ENCODE peak calls at places on chromosomes 7 and 10, in five cellular contexts. Y is HCT116, M is thoracic aorta, S is K562, Z is tibial artery. X is an unnamed sample.
A peak's percentile ranks its signal among the peaks of the same experiment; 100 is the strongest.

GRCh38 chr7:42493436-42494198 is 256.6 kb upstream of the GLI3 start:
- DNase-seq in M (peak; percentile 41), Z (peak; percentile 86), Y (no peak), S (peak; percentile 47), X (peak; percentile 69)

GRCh38 chr7:41491752-41492405 is 211.0 kb downstream of the INHBA start:
- DNase-seq in M (no peak), Z (no peak), S (no peak), Y (no peak), X (no peak)

GRCh38 chr7:105106473-105106872 is 92.5 kb downstream of the KMT2E start:
- DNase-seq in S (no peak), M (no peak), Y (no peak), Z (no peak), X (no peak)

GRCh38 chr7:1675036-1675671 is 5.1 kb downstream of the ELFN1 start:
- DNase-seq in Z (peak; percentile 59), Y (no peak), S (no peak), M (no peak), X (no peak)

GRCh38 chr7:18513343-18513742 is 17.8 kb downstream of the HDAC9 start:
- DNase-seq in M (no peak), Y (no peak), Z (no peak), S (no peak), X (no peak)

GRCh38 chr7:87202705-87203104 is 16.8 kb downstream of the TMEM243 start:
- DNase-seq in Y (no peak), S (no peak), Z (no peak), M (no peak), X (no peak)

GRCh38 chr10:113027574-113028392 is 77.7 kb downstream of the TCF7L2 start:
- DNase-seq in Z (no peak), S (no peak), Y (no peak), M (no peak), X (no peak)

GRCh38 chr10:60819271-60819670 is 41.0 kb downstream of the CDK1 start:
- DNase-seq in Y (no peak), S (no peak), Z (no peak), M (no peak), X (no peak)

GRCh38 chr7:69399038-69399800 is 199.1 kb upstream of the AUTS2 start:
- DNase-seq in Z (no peak), M (no peak), S (no peak), Y (no peak), X (no peak)

GRCh38 chr7:148893071-148893470 is 9.0 kb upstream of the EZH2 start:
- DNase-seq in M (no peak), S (no peak), Z (no peak), Y (no peak), X (no peak)

GRCh38 chr7:55191926-55192692 is 173.0 kb upstream of the LANCL2 start:
- DNase-seq in Y (no peak), M (no peak), Z (no peak), S (no peak), X (no peak)

GRCh38 chr7:45977256-45977655 is 56.2 kb upstream of the IGFBP3 start:
- DNase-seq in Z (no peak), M (no peak), S (no peak), Y (no peak), X (no peak)

GRCh38 chr7:45975367-45975766 is 54.3 kb upstream of the IGFBP3 start:
- DNase-seq in Z (no peak), S (no peak), Y (no peak), M (no peak), X (no peak)

GRCh38 chr7:45976485-45976856 is 55.4 kb upstream of the IGFBP3 start:
- DNase-seq in M (no peak), Z (no peak), S (no peak), Y (no peak), X (no peak)

GRCh38 chr7:45974540-45975360 is 53.7 kb upstream of the IGFBP3 start:
- DNase-seq in S (no peak), M (no peak), Y (no peak), Z (no peak), X (no peak)

DNA sequence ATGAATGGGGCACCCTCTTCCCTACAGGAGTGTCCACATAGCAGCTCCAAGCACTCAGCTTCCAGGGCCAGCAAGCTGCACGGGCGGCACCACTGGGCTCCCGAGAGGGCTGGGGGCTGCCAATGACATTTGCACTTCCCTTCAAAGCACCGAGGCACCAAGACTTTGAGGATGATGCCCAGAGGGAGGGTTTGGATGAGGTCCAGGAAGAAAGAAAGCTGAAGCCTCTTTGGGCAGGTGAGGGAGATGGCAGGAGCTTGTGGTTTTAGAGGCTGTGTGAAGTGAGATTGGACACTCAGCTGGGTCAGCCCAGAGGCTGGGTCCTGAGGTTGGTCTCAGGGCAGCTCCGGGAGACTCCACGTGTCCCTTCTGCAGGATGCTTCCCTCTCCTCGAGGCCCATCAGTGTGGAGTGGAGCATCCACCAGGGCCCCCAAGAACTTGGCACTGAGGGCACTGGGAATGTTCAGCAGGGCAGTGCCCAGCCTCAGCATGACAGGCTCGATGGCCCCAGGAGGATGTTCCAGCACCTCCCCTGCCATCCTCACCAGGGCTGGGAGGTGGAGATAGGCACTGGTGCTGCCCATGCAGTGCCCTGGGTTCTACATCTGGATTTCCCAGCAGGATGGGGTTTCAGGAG is 54.9 kb upstream of the IGFBP3 start:
- DNase-seq in M (no peak), Z (no peak), Y (no peak), S (no peak), X (no peak)
- H3K4me1 ChIP-seq in M (peaks cover 47% of the 10 kb centered on the region), Z (no peaks in the 10 kb centered on the region), Y (peaks cover 27% of the 10 kb centered on the region), S (no peaks in the 10 kb centered on the region), X (no peaks in the 10 kb centered on the region)

GRCh38 chr10:114349505-114350211 is 54.6 kb downstream of the AFAP1L2 start:
- DNase-seq in M (no peak), S (no peak), Y (no peak), Z (no peak), X (no peak)
- H3K4me1 ChIP-seq in M (peaks cover 14% of the 10 kb centered on the region), S (no peaks in the 10 kb centered on the region), Y (no peaks in the 10 kb centered on the region), Z (no peaks in the 10 kb centered on the region), X (peaks cover 7% of the 10 kb centered on the region)

GRCh38 chr10:119115921-119116320 is 12.0 kb downstream of the DENND10 start:
- DNase-seq in S (no peak), Z (no peak), Y (no peak), M (no peak), X (no peak)
- H3K4me1 ChIP-seq in S (no peaks in the 10 kb centered on the region), Z (no peaks in the 10 kb centered on the region), Y (peaks cover 4% of the 10 kb centered on the region), M (no peaks in the 10 kb centered on the region), X (no peaks in the 10 kb centered on the region)

GRCh38 chr7:139648941-139649425 is 125.5 kb downstream of the CLEC2L start:
- DNase-seq in Z (no peak), M (no peak), Y (no peak), S (no peak), X (no peak)

GRCh38 chr7:139648617-139648932 is 125.1 kb downstream of the CLEC2L start:
- DNase-seq in Z (no peak), M (no peak), Y (no peak), S (no peak), X (no peak)

GRCh38 chr7:139646566-139646965 is 123.1 kb downstream of the CLEC2L start:
- DNase-seq in Y (no peak), M (no peak), Z (no peak), S (no peak), X (no peak)

GRCh38 chr7:139647085-139647484 is 123.6 kb downstream of the CLEC2L start:
- DNase-seq in Z (no peak), M (no peak), Y (no peak), S (no peak), X (no peak)

DNA sequence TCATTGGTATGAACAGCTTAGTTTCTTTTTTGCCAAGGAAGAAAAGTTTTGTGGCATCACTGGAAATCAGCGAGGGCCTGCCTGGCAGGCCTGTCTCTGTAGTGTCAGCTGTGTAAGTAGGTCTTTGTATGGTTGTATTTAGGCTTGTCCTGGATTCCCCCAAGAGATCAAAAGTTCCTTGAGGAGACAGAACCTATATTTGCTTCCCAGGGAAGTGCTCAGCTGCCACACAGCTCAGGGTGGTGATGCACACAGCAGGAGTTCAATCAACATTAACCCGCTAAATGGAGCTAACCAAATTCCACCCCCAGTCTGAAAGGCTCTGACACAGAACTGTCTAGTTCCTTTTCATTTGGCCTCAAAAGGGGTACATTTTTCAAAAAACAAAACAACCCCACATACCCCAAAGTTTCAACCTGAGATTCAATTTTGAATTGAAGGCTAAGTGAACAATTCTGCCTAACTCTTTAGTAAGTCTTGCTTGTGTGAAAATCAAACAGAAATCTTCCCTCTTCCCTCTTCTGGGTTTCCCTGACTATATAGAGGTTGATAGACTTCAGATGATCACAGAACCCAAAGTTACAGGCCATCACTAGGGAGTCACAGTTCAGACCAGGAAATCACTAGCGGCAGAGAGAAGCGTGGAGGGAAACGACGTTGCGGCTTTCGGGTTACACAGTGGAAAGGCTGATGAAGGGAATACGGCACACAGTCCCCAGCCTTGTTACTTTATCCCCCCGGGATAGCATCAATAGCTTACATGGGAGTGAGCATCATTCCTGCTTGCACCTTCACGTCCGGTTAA is 124.5 kb downstream of the CLEC2L start:
- DNase-seq in Z (no peak), S (no peak), M (no peak), Y (no peak), X (no peak)
- H3K4me1 ChIP-seq in Z (no peaks in the 10 kb centered on the region), S (peaks cover 3% of the 10 kb centered on the region), M (peaks cover 30% of the 10 kb centered on the region), Y (no peaks in the 10 kb centered on the region), X (peaks cover 4% of the 10 kb centered on the region)

DNA sequence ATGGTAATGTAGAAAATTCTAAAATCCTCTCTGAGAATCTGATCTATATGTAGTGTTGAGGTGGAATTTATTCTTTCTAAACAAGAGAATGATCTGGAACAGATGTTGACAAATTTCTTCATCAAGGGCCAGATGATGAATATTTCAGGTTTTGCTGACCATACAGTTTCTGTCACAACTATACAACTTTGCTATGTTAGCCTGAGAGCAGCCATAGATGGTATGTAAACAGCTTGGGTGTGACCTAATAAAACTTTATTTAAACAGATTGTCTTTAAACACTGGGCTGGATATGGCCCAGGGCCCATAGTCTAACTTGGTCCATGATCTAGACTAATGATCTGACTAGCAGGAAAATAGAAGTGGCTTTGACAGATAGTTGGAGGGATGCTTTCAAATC is 213.6 kb upstream of the CELF2 start:
- DNase-seq in S (no peak), Z (no peak), M (no peak), Y (no peak), X (no peak)
- H3K4me1 ChIP-seq in S (no peaks in the 10 kb centered on the region), Z (no peaks in the 10 kb centered on the region), M (peaks cover 80% of the 10 kb centered on the region), Y (no peaks in the 10 kb centered on the region), X (no peaks in the 10 kb centered on the region)

DNA sequence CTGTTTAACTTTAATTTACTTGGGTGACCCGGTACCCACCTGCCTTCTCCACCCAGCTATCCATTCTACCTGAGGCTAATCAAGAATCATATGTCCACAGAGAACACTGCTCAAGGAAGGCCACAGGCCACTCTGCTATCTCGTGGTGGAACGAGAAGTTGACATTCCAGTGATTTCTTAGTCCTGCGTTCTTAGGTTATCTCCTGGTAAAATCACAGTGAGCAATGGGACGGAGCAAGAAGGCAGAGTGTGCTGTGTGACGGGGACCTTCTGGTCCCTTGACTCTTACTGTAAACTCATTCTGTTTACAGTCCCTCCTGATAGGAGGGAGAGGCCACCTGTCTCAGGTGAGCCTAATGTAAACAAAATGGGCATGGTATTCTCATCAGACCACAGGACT is 256.6 kb downstream of the TNS3 start:
- DNase-seq in Z (no peak), Y (no peak), S (no peak), M (no peak), X (no peak)
- H3K4me1 ChIP-seq in Z (peaks cover 10% of the 10 kb centered on the region), Y (peaks cover 3% of the 10 kb centered on the region), S (peaks cover 3% of the 10 kb centered on the region), M (peaks cover 40% of the 10 kb centered on the region), X (peaks cover 11% of the 10 kb centered on the region)